ENCODE peak calls at places on chromosomes 12 and 14, in six cellular contexts. W is nephron progenitor cell, K is prostate gland, V is AG09319, G is activated B cell treated with CpG ODN at 0.5 μM for 24 hours, T is stomach. N is an unnamed sample.

GRCh38 chr14:104292084-104292970 is 153.9 kb downstream of the KIF26A start:
- DNase-seq in W (no peak), K (no peak), V (no peak), G (no peak), T (no peak), N (no peak)

GRCh38 chr12:62919827-62920226 is 15.1 kb downstream of the PPM1H start:
- DNase-seq in W (no peak), K (no peak), V (no peak), G (no peak), T (peak; percentile 35), N (no peak)

GRCh38 chr14:68255697-68256178 is 436.2 kb downstream of the RAD51B start:
- DNase-seq in W (no peak), K (no peak), V (peak; percentile 80), G (no peak), T (no peak), N (no peak)

GRCh38 chr12:92757599-92758121 is 54.9 kb downstream of the PLEKHG7 start:
- DNase-seq in W (no peak), K (no peak), V (no peak), G (no peak), T (no peak), N (no peak)

GRCh38 chr14:56282179-56282578 is 164.0 kb downstream of the PELI2 start:
- DNase-seq in W (no peak), K (no peak), V (no peak), G (no peak), T (no peak), N (no peak)

GRCh38 chr12:94174576-94174975 is 26.2 kb downstream of the PLXNC1 start:
- DNase-seq in W (no peak), K (no peak), V (no peak), G (no peak), T (no peak), N (no peak)

GRCh38 chr14:69673099-69673498 is 61.7 kb downstream of the SUSD6 start:
- DNase-seq in W (no peak), K (no peak), V (no peak), G (no peak), T (no peak), N (no peak)

GRCh38 chr12:53004582-53004981 is 1.7 kb upstream of the EIF4B start:
- DNase-seq in W (no peak), K (no peak), V (no peak), G (no peak), T (no peak), N (no peak)

GRCh38 chr12:49543221-49543913 is 4.5 kb downstream of the KCNH3 start:
- DNase-seq in W (no peak), K (no peak), V (no peak), G (no peak), T (no peak), N (no peak)

GRCh38 chr12:132489078-132489601 is 811 bp upstream of the FBRSL1 start:
- DNase-seq in W (peak; percentile 66), K (no peak), V (no peak), G (peak; percentile 68), T (peak; percentile 52), N (no peak)

GRCh38 chr12:16606201-16606849 is 363 bp upstream of the LMO3 start:
- DNase-seq in W (peak; percentile 55), K (peak; percentile 16), V (no peak), G (no peak), T (no peak), N (no peak)

GRCh38 chr14:21558703-21559063 is 21.2 kb downstream of the OR10G3 start:
- DNase-seq in W (no peak), K (no peak), V (no peak), G (no peak), T (no peak), N (no peak)

GRCh38 chr14:92384461-92385133 is 61.6 kb downstream of the SLC24A4 start:
- DNase-seq in W (no peak), K (no peak), V (no peak), G (no peak), T (no peak), N (no peak)

GRCh38 chr12:4825139-4825858 is 84.4 kb upstream of the KCNA1 start:
- DNase-seq in W (no peak), K (no peak), V (no peak), G (no peak), T (no peak), N (no peak)

GRCh38 chr12:109764776-109765492 is 51.3 kb downstream of the FAM222A start:
- DNase-seq in W (peak; percentile 1), K (no peak), V (no peak), G (peak; percentile 10), T (peak; percentile 24), N (peak; percentile 43)

GRCh38 chr12:86230516-86231146 is 25.6 kb downstream of the MGAT4C start:
- DNase-seq in W (no peak), K (no peak), V (no peak), G (no peak), T (no peak), N (no peak)

GRCh38 chr14:73787760-73788508 is 63.7 kb upstream of the PTGR2 start:
- DNase-seq in W (no peak), K (no peak), V (no peak), G (no peak), T (no peak), N (no peak)

GRCh38 chr14:88352299-88353097 is 29.4 kb upstream of the KCNK10 start:
- DNase-seq in W (no peak), K (no peak), V (no peak), G (no peak), T (no peak), N (no peak)

GRCh38 chr12:116332705-116333380 is 55.4 kb upstream of the MED13L start:
- DNase-seq in W (no peak), K (no peak), V (no peak), G (no peak), T (no peak), N (no peak)

GRCh38 chr14:92565718-92566115 is 52.1 kb downstream of the RIN3 start:
- DNase-seq in W (no peak), K (no peak), V (no peak), G (no peak), T (no peak), N (no peak)

GRCh38 chr12:1213205-1213604 is 222.2 kb downstream of the ERC1 start:
- DNase-seq in W (no peak), K (no peak), V (no peak), G (no peak), T (no peak), N (no peak)

GRCh38 chr14:28468191-28469151 is 298.1 kb upstream of the FOXG1 start:
- DNase-seq in W (no peak), K (no peak), V (no peak), G (no peak), T (no peak), N (no peak)

GRCh38 chr12:27592548-27592947 is 68.5 kb downstream of the PPFIBP1 start:
- DNase-seq in W (no peak), K (peak; percentile 70), V (no peak), G (no peak), T (peak; percentile 40), N (no peak)

DNA sequence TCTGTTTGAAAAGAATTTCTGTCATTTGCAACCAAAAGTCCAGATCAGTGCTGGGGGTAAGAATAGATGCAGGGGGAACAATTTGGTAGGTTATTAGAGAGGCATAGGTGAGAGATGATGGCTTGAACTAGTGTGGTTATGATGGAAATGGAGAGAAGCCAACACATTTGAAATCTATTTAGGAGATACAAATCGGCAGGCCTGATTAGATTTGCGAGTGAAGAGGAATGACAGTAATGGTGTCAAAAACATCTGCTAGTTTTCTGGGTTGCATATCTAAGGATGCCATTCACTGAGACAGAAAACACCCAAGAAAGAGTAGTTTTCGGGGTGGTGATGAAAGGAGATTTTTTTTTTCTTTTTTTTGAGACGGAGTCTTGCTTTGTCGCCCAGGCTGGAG is 138.1 kb downstream of the LMNTD1 start:
- DNase-seq in W (no peak), K (no peak), V (no peak), G (no peak), T (no peak), N (no peak)
- TF ChIP-seq CTCF in W (no peak), K (no peak), V (no peak), G (no peak), T (no peak), N (no peak)

GRCh38 chr12:102031852-102032251 is 29.9 kb downstream of the WASHC3 start:
- DNase-seq in W (no peak), K (no peak), V (no peak), G (no peak), T (no peak), N (no peak)

GRCh38 chr12:102029148-102029547 is 32.6 kb downstream of the WASHC3 start:
- DNase-seq in W (no peak), K (no peak), V (no peak), G (no peak), T (no peak), N (no peak)

DNA sequence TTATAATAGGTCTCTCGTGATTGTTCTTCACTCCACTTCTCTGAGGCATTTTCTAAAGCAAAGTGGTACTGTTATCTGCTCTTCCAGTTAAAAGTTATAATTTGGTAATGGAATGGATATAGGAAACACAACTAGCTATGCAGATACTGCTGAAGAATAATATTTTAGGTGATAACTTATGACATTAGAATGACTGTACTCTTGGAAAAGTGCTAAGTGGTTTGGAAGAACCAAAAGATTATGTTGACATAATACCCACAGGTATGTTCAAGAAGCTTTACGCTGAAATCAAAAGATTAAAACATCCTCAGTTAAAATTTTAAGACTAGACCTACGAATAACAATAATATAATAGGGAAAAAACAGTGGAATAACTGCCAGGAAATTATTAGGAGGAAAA is 27.4 kb downstream of the WASHC3 start:
- DNase-seq in W (no peak), K (no peak), V (no peak), G (no peak), T (no peak), N (no peak)
- TF ChIP-seq CTCF in W (no peak), K (no peak), V (no peak), G (no peak), T (no peak), N (no peak)

GRCh38 chr12:72230589-72230988 is 41.6 kb upstream of the TRHDE start:
- DNase-seq in W (no peak), K (no peak), V (no peak), G (no peak), T (no peak), N (no peak)

GRCh38 chr12:72236071-72236705 is 36.0 kb upstream of the TRHDE start:
- DNase-seq in W (no peak), K (no peak), V (no peak), G (no peak), T (no peak), N (no peak)

DNA sequence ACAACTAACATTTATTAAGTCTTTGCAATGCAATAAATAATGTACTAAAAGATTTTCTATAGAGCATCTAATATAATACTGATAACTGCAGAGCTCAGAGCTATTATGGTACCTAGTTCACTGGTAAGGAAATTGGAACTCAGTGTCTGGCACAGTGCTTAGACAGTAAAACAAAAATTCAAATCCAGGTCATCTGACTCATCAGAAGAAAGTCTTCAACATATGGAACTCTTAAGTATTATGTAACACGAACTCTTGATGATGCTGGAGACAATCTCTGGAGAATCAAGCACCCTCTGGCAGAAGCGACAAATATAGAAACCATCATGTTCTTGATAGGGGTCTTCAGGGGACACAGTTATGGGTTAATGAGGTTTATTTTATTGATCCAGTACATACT is 37.3 kb upstream of the TRHDE start:
- DNase-seq in W (no peak), K (no peak), V (no peak), G (no peak), T (no peak), N (no peak)
- TF ChIP-seq CTCF in W (no peak), K (no peak), V (no peak), G (no peak), T (no peak), N (no peak)

DNA sequence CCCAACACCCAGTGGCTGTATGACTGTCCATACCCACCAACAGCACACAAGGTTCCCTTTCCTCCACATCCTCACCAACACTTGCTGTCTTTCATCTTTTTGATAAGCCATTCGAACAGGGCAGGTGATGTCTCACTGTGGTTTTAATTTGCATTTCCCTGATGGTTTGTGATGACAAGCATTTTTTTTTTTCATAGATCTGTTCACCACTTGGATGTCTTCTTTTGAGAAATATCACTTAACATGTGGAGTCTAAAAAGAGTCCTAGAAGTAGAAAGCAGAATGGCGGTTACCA is 198.1 kb upstream of the DIO3 start:
- DNase-seq in W (no peak), K (no peak), V (no peak), G (no peak), T (no peak), N (no peak)
- TF ChIP-seq CTCF in W (no peak), K (no peak), V (no peak), G (no peak), T (no peak), N (no peak)

N was measured in type B pancreatic cell.